ENCODE peak calls at places on chromosome 20, in eight cellular contexts. E is bronchial epithelial cell, F is neural progenitor cell, G is kidney epithelial cell, M is epithelial cell of esophagus, C is stomach, X is psoas muscle, J is left ventricle myocardium inferior. K is an unnamed sample.

GRCh38 chr20:52150440-52151258 is 40.9 kb downstream of the ZFP64 start:
- DNase-seq in E (peak), F (peak), G (peak), M (peak), C (no peak), X (no peak), J (no peak), K (peak)

GRCh38 chr20:54650201-54650722 is 174.9 kb downstream of the DOK5 start:
- DNase-seq in E (no peak), F (no peak), G (no peak), M (no peak), C (no peak), X (no peak), J (no peak), K (no peak)

GRCh38 chr20:40511478-40511877 is 177.6 kb downstream of the MAFB start:
- DNase-seq in E (peak), F (no peak), G (no peak), M (peak), C (no peak), X (peak), J (peak), K (peak)

GRCh38 chr20:5118220-5119142 is 1.3 kb downstream of the PCNA start:
- DNase-seq in E (peak), F (peak), G (no peak), M (no peak), C (no peak), X (no peak), J (no peak), K (peak)

GRCh38 chr20:59835057-59835447 is 98.4 kb downstream of the SYCP2 start:
- DNase-seq in E (no peak), F (no peak), G (no peak), M (no peak), C (no peak), X (no peak), J (peak), K (no peak)

GRCh38 chr20:24157213-24157612 is 168.6 kb upstream of the GGTLC1 start:
- DNase-seq in E (no peak), F (no peak), G (no peak), M (no peak), C (no peak), X (no peak), J (no peak), K (no peak)

GRCh38 chr20:33370296-33370695 is 31.0 kb downstream of the CDK5RAP1 start:
- DNase-seq in E (peak), F (no peak), G (peak), M (peak), C (peak), X (no peak), J (no peak), K (peak)

GRCh38 chr20:63206878-63207277 is 9.1 kb downstream of the YTHDF1 start:
- DNase-seq in E (no peak), F (no peak), G (peak), M (peak), C (no peak), X (no peak), J (no peak), K (peak)

GRCh38 chr20:59812286-59813125 is 120.9 kb downstream of the SYCP2 start:
- DNase-seq in E (no peak), F (no peak), G (no peak), M (no peak), C (peak), X (no peak), J (no peak), K (no peak)

GRCh38 chr20:461254-462198 is 807 bp downstream of the TBC1D20 start:
- DNase-seq in E (peak), F (peak), G (no peak), M (peak), C (peak), X (peak), J (peak), K (peak)

GRCh38 chr20:38870733-38871559 is 55.3 kb upstream of the FAM83D start:
- DNase-seq in E (peak), F (no peak), G (peak), M (peak), C (no peak), X (no peak), J (no peak), K (peak)

GRCh38 chr20:18388860-18389259 is 78.0 kb downstream of the DZANK1 start:
- DNase-seq in E (peak), F (no peak), G (no peak), M (peak), C (no peak), X (no peak), J (no peak), K (peak)

GRCh38 chr20:6780414-6780813 is 12.9 kb downstream of the BMP2 start:
- DNase-seq in E (no peak), F (no peak), G (no peak), M (no peak), C (no peak), X (no peak), J (no peak), K (no peak)

GRCh38 chr20:44773070-44773829 is 27.6 kb downstream of the KCNK15 start:
- DNase-seq in E (no peak), F (no peak), G (no peak), M (no peak), C (no peak), X (no peak), J (no peak), K (no peak)

GRCh38 chr20:12093062-12093796 is 175.5 kb downstream of the BTBD3 start:
- DNase-seq in E (no peak), F (no peak), G (peak), M (no peak), C (no peak), X (no peak), J (no peak), K (no peak)

GRCh38 chr20:58407966-58408557 is 19.0 kb downstream of the VAPB start:
- DNase-seq in E (peak), F (no peak), G (no peak), M (peak), C (no peak), X (no peak), J (no peak), K (peak)

GRCh38 chr20:41038878-41039404 is 10.3 kb downstream of the TOP1 start:
- DNase-seq in E (no peak), F (no peak), G (no peak), M (no peak), C (no peak), X (no peak), J (no peak), K (no peak)

GRCh38 chr20:31717478-31717946 is 5.2 kb downstream of the BCL2L1 start:
- DNase-seq in E (no peak), F (no peak), G (no peak), M (no peak), C (no peak), X (no peak), J (no peak), K (no peak)

GRCh38 chr20:23873370-23874015 is 6.1 kb downstream of the CST5 start:
- DNase-seq in E (no peak), F (no peak), G (no peak), M (no peak), C (no peak), X (no peak), J (no peak), K (no peak)

GRCh38 chr20:53957421-53958172 is 112.8 kb downstream of the BCAS1 start:
- DNase-seq in E (no peak), F (no peak), G (no peak), M (no peak), C (no peak), X (no peak), J (no peak), K (no peak)

GRCh38 chr20:25205277-25206062 is 10.0 kb downstream of the ENTPD6 start:
- DNase-seq in E (no peak), F (no peak), G (no peak), M (no peak), C (peak), X (no peak), J (no peak), K (no peak)

GRCh38 chr20:58559368-58559729 is 44.1 kb upstream of the APCDD1L start:
- DNase-seq in E (no peak), F (no peak), G (no peak), M (no peak), C (no peak), X (no peak), J (no peak), K (no peak)

GRCh38 chr20:43857932-43858331 is 56.7 kb upstream of the TOX2 start:
- DNase-seq in E (no peak), F (no peak), G (no peak), M (no peak), C (no peak), X (no peak), J (no peak), K (no peak)

GRCh38 chr20:58714923-58715708 is 22.5 kb downstream of the NPEPL1 start:
- DNase-seq in E (no peak), F (no peak), G (no peak), M (no peak), C (no peak), X (peak), J (peak), K (no peak)

GRCh38 chr20:24084281-24084680 is 95.7 kb upstream of the GGTLC1 start:
- DNase-seq in E (no peak), F (no peak), G (no peak), M (no peak), C (no peak), X (no peak), J (no peak), K (no peak)

GRCh38 chr20:38303908-38304379 is at the start of gene BPI:
- DNase-seq in E (no peak), F (no peak), G (no peak), M (no peak), C (peak), X (no peak), J (peak), K (no peak)

GRCh38 chr20:53402233-53403005 is 191.2 kb downstream of the ZNF217 start:
- DNase-seq in E (no peak), F (no peak), G (no peak), M (no peak), C (no peak), X (no peak), J (no peak), K (no peak)

DNA sequence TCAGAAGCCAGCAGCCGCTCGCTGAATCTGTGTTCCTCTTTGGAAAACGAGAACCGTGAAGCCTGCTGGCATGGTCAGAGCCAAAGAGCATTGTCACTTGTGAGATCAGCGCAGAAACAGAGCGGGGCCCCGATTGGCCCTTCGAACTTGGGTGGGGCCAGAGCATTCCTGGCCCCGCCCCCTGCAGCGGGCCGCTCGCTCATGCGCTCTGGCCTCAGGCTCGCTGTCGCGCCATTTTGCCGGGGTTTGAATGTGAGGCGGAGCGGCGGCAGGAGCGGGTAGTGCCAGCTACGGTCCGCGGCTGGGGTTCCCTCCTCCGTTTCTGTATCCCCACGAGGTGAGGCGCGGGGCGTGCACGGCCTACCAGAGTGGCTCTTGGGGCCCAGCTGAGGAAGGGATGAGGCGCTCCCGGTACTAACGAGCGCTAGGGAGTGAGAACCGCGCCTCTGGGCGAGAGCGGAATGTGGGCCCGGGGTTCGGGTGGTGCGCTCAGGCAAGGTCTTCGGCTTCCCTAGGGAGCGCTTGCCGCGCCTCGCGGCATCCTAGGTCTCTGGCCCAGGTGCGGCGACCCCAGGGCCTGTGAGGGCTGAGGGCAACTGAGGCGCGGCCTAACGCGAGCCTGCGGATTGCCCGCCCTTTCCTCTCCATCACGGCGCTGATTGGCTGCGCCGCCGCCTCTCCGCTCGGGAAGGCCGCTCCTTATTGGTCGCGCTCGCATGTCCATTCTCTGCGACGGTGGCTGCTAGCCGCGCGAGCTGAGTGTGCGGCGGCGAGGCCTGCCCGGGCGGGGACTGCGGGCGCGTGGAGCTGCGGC is at the start of gene CSE1L:
- DNase-seq in E (peak), F (peak), G (peak), M (peak), C (peak), X (peak), J (peak), K (peak)
- TF ChIP-seq CTCF in E (no peak), F (peak), G (no peak), M (peak), C (no peak), X (no peak), J (peak), K (no peak)

GRCh38 chr20:16007978-16008377 is 565.3 kb downstream of the KIF16B start:
- DNase-seq in E (no peak), F (peak), G (no peak), M (peak), C (no peak), X (no peak), J (no peak), K (no peak)
- TF ChIP-seq CTCF in E (no peak), F (peak), G (no peak), M (no peak), C (no peak), X (no peak), J (no peak), K (no peak)

DNA sequence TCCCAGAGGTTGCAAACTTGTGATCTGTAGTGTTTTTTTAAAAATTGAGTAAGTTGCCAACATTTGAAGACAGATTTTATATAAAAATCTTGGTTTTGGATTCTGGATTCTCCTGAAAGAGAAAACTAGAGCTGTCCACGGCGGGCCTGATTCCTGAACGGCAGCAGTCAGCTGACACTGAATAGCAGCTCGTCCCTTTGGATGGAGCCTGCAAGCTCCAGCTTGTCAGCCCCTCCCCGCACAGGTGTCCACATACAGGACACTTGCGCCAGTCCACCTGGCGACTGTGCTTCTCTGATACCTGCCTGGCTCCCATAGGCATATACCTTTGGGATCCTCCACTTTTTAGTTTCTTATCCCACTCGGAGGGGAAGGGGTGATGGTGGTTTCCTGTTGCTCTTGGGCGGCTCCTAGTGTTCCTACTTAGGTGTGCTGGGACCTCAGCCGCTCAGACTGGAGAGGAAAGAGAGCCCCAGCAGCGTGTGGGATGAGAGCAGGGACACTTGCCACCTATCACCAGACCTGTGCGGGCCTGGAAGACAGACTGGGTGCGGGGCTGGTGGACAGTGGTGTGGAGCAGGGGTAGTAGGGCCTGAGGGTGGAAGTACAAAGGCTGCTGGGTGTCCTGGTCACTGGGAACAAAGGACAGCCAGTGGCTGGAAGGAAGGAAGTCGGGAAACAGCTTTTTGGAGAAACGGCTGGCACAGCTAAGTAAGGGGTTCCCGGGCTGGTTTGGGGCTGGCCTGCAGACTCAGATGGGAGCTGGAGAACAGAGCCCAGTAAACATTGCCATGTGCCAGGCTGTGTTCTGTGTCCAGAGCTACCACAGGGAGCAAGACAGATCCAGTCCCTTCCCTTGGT is 18.3 kb downstream of the GHRH start:
- DNase-seq in E (peak), F (peak), G (no peak), M (peak), C (no peak), X (no peak), J (no peak), K (no peak)
- TF ChIP-seq CTCF in E (no peak), F (peak), G (no peak), M (peak), C (no peak), X (no peak), J (no peak), K (no peak)

DNA sequence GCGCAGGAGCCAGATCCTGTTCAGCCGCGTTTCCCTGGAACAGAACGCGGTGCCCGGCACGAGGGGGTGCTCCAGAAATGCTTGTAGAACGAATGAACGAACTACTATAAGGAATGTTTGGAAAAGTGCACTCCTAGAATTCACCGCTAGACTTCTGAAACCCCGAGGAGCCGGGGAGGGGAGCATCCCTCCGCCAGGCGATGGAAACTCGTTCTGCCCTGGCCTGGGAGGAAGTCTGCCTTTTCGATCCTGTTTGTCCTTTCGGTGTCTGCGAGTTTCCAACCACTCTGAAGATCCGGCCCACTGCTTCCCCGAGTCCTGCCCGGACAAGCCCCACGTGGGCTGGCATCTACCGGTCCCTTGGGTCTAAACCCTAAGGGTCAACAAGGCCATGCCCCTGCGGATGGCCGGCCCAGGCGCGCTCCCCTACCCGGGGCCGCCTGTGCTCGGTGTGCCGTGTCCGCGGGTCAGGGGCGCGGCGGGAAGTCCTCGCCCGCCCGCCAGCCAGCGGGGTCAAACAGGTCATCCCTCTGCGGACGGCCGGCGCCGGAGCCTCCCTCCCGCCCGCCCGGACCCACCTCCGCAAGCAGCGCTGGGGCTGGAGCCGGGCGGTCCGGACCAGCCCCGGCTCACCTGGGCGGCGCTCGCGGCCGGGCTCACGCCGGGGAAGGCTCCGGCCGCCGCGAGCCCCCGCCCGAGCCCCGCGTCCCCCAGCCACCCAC is 521 bp downstream of the SULF2 start:
- DNase-seq in E (peak), F (peak), G (no peak), M (peak), C (no peak), X (peak), J (peak), K (peak)
- TF ChIP-seq CTCF in E (peak), F (peak), G (peak), M (peak), C (no peak), X (peak), J (peak), K (no peak)

DNA sequence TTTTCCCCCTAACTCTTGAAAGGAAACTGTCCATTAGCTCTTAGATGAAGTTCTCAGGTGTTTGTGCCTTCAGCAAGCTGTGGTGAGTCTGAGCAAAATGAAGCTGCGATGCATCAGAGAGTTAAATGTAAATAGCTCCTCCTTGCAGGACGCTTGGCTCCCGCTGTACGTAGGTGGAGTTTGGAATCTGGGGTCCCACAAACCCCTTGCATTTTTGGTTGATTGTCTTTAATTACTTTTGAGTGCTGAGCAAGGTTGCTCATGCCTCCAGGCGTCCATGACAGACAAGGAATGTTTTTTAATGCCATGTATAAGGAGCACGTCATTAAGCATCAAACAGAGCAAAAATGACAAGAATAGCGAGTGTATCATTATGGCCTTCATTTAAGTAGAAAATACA is 300.5 kb downstream of the TFAP2C start:
- DNase-seq in E (no peak), F (peak), G (no peak), M (no peak), C (no peak), X (no peak), J (no peak), K (no peak)
- TF ChIP-seq CTCF in E (no peak), F (no peak), G (no peak), M (no peak), C (no peak), X (no peak), J (no peak), K (no peak)

DNA sequence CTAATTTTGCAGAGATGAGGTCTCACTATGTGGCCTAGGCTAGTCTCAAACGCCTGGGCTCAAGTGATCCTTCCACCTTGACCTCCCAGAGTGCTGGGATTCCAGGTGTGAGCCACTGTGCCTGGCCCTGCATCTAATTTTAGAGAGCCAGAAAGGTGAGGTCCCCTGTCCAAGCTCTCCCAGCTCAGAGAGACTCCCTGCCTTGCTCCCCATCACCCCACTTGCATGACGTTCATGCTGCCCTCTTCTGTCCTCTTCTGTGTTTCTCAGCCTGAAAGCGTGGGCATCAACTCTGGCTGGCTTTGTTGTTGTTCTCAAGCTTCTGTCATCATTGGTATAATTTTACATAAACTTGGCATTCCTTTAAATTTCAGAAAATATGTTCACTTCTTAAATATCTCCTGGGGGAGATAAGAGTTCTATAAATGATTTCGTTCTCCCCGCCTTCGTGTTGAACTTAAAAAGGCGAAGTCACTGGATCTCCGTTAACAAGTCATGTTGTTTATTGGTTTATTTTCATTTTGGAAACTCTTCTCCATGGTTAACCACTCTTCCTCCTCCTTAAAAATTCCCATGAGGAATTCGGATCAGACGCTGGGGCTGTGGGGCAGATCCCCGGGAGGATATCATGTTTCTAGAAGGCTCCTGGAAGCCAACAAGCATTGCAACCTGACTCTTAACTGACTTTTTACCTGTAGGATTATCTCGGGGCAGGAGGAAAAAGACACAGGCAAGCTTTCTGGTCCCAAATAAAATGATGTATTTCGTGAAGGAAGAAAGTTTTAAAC is 13.2 kb upstream of the PARD6B start:
- DNase-seq in E (peak), F (no peak), G (no peak), M (no peak), C (no peak), X (no peak), J (no peak), K (no peak)
- TF ChIP-seq CTCF in E (peak), F (peak), G (peak), M (no peak), C (no peak), X (no peak), J (no peak), K (no peak)

K was measured in MCF 10A.